ENCODE peak calls at places on chromosomes 3 and 15, in four cellular contexts. X, N, K and F are unnamed samples.

GRCh38 chr3:155859859-155860258 is 5.6 kb upstream of the SLC33A1 start:
- DNase-seq in N (no peak), K (peak), X (peak), F (peak)

GRCh38 chr3:11077466-11077865 is 76.8 kb upstream of the HRH1 start:
- DNase-seq in N (no peak), K (peak), X (peak), F (no peak)

GRCh38 chr3:141367038-141367730 is 1.1 kb upstream of the ZBTB38 start:
- DNase-seq in N (no peak), X (peak), K (no peak), F (peak)

GRCh38 chr3:53225651-53226050 is 30.2 kb downstream of the TKT start:
- DNase-seq in K (no peak), N (no peak), X (no peak), F (no peak)

GRCh38 chr15:31058236-31058962 is 43.1 kb downstream of the TRPM1 start:
- DNase-seq in K (no peak), N (no peak), X (no peak), F (no peak)

GRCh38 chr3:69032137-69032536 is 18.7 kb upstream of the EOGT start:
- DNase-seq in X (peak), N (no peak), K (no peak), F (no peak)

GRCh38 chr3:179265875-179266274 is 15.0 kb upstream of the KCNMB3 start:
- DNase-seq in X (no peak), K (no peak), N (no peak), F (no peak)

GRCh38 chr15:68425428-68426060 is 6.4 kb downstream of the ITGA11 start:
- DNase-seq in X (no peak), N (no peak), K (no peak), F (no peak)

GRCh38 chr3:143242101-143242500 is 122.5 kb downstream of the CHST2 start:
- DNase-seq in K (no peak), X (no peak), N (no peak), F (no peak)